ENCODE peak calls at places on chromosome 9, in seven cellular contexts. N is T-helper 1 cell; X is cardiac fibroblast; R is activated B cell treated with CpG ODN at 0.5 μM for 24 hours; Q is stimulated activated CD4-positive, alpha-beta T cell treated with anti-CD3 and anti-CD28 coated beads, Interleukin-4, amount 100 ng/mL, for 4 hours; B is LoVo; G is naive thymus-derived CD8-positive, alpha-beta T cell. J is an unnamed sample.

GRCh38 chr9:110249639-110250038 is 6.7 kb downstream of the TXN start:
- DNase-seq in N (peak; percentile 0), X (no peak), R (no peak), Q (no peak), B (no peak), G (no peak), J (no peak)

GRCh38 chr9:73149371-73150067 is 2.1 kb upstream of the ANXA1 start:
- DNase-seq in N (peak; percentile 81), X (peak; percentile 89), R (no peak), Q (no peak), B (peak; percentile 83), G (no peak), J (no peak)

GRCh38 chr9:96327694-96328352 is 25.8 kb upstream of the HSD17B3 start:
- DNase-seq in N (peak; percentile 45), X (peak; percentile 79), R (no peak), Q (peak; percentile 15), B (peak; percentile 60), G (peak; percentile 49), J (peak; percentile 43)

GRCh38 chr9:131734165-131734610 is 5.7 kb downstream of the RAPGEF1 start:
- DNase-seq in N (peak; percentile 73), X (peak; percentile 45), R (no peak), Q (no peak), B (peak; percentile 76), G (peak; percentile 49), J (peak; percentile 78)

GRCh38 chr9:1505489-1505888 is 455.3 kb downstream of the DMRT2 start:
- DNase-seq in N (peak; percentile 30), X (no peak), R (no peak), Q (no peak), B (no peak), G (no peak), J (no peak)

GRCh38 chr9:446074-446699 is 231.5 kb downstream of the DOCK8 start:
- DNase-seq in N (no peak), X (no peak), R (no peak), Q (no peak), B (no peak), G (no peak), J (no peak)

GRCh38 chr9:8717146-8717545 is 917.6 kb upstream of the DMAC1 start:
- DNase-seq in N (no peak), X (peak; percentile 8), R (no peak), Q (no peak), B (no peak), G (no peak), J (no peak)

GRCh38 chr9:106956971-106957370 is 94.0 kb downstream of the ZNF462 start:
- DNase-seq in N (no peak), X (peak; percentile 61), R (no peak), Q (no peak), B (no peak), G (no peak), J (no peak)

GRCh38 chr9:137275203-137275936 is 2.2 kb upstream of the TOR4A start:
- DNase-seq in N (no peak), X (no peak), R (no peak), Q (no peak), B (no peak), G (no peak), J (no peak)

GRCh38 chr9:133520121-133520835 is 4.5 kb downstream of the MYMK start:
- DNase-seq in N (no peak), X (no peak), R (no peak), Q (no peak), B (no peak), G (no peak), J (no peak)

GRCh38 chr9:132857031-132857430 is 21.1 kb downstream of the AK8 start:
- DNase-seq in N (no peak), X (peak; percentile 59), R (no peak), Q (no peak), B (no peak), G (no peak), J (no peak)

GRCh38 chr9:95788011-95788410 is 87.5 kb upstream of the ERCC6L2 start:
- DNase-seq in N (no peak), X (no peak), R (no peak), Q (no peak), B (no peak), G (no peak), J (no peak)

GRCh38 chr9:9998491-9999287 is 614.1 kb downstream of the PTPRD start:
- DNase-seq in N (no peak), X (no peak), R (no peak), Q (no peak), B (peak; percentile 8), G (no peak), J (peak; percentile 7)

GRCh38 chr9:69204869-69205268 is 30.8 kb downstream of the TJP2 start:
- DNase-seq in N (no peak), X (peak; percentile 86), R (no peak), Q (no peak), B (no peak), G (no peak), J (no peak)

GRCh38 chr9:75083188-75083976 is 4.6 kb downstream of the NMRK1 start:
- DNase-seq in N (no peak), X (no peak), R (no peak), Q (peak; percentile 22), B (peak; percentile 47), G (peak; percentile 45), J (no peak)

GRCh38 chr9:19876569-19877316 is 87.9 kb upstream of the SLC24A2 start:
- DNase-seq in N (no peak), X (peak; percentile 72), R (no peak), Q (no peak), B (no peak), G (no peak), J (no peak)

GRCh38 chr9:73782166-73782565 is 630.5 kb downstream of the ANXA1 start:
- DNase-seq in N (no peak), X (peak; percentile 16), R (no peak), Q (no peak), B (no peak), G (no peak), J (no peak)

J was measured in NCI-H2171 treated with DMSO at 0.1 percent for 48 hours.